ENCODE peak calls at places on chromosomes 4 and X, in eight cellular contexts. B is choroid plexus epithelial cell, W is HL-60, S is GM12865, K is upper lobe of right lung, U is suprapubic skin, N is cardiac muscle cell, F is ovary. M is an unnamed sample.

GRCh38 chr4:184357783-184358182 is 116.6 kb downstream of the IRF2 start:
- DNase-seq in B (no peak), W (peak; percentile 34), S (no peak), K (no peak), U (no peak), N (no peak), F (no peak), M (no peak)

GRCh38 chr4:99763635-99764101 is 53.0 kb upstream of the DAPP1 start:
- DNase-seq in B (peak; percentile 67), W (no peak), S (no peak), K (no peak), U (no peak), N (no peak), F (no peak), M (peak; percentile 95)

GRCh38 chrX:8868070-8868795 is 67.0 kb upstream of the FAM9A start:
- DNase-seq in B (peak; percentile 82), W (no peak), S (no peak), K (no peak), U (no peak), N (no peak), F (no peak), M (peak; percentile 52)

GRCh38 chr4:176489001-176489400 is 169.2 kb downstream of the SPCS3 start:
- DNase-seq in B (no peak), W (no peak), S (no peak), K (no peak), U (no peak), N (no peak), F (no peak), M (no peak)

GRCh38 chrX:72201836-72202536 is 20.4 kb downstream of the PIN4 start:
- DNase-seq in B (peak; percentile 80), W (no peak), S (no peak), K (no peak), U (no peak), N (no peak), F (no peak), M (peak; percentile 83)

GRCh38 chr4:107133965-107134364 is 97.9 kb upstream of the DKK2 start:
- DNase-seq in B (no peak), W (no peak), S (no peak), K (no peak), U (no peak), N (no peak), F (no peak), M (no peak)

GRCh38 chrX:74536142-74537010 is 78.0 kb downstream of the RLIM start:
- DNase-seq in B (peak; percentile 86), W (no peak), S (peak; percentile 54), K (peak; percentile 84), U (peak; percentile 84), N (peak; percentile 56), F (peak; percentile 90), M (peak; percentile 89)

GRCh38 chr4:26015133-26015651 is 101.2 kb downstream of the SMIM20 start:
- DNase-seq in B (peak; percentile 88), W (no peak), S (no peak), K (no peak), U (no peak), N (no peak), F (no peak), M (peak; percentile 98)

GRCh38 chr4:170110290-170110672 is 20.5 kb upstream of the AADAT start:
- DNase-seq in B (no peak), W (no peak), S (no peak), K (no peak), U (no peak), N (no peak), F (no peak), M (no peak)

GRCh38 chr4:110475881-110476818 is at the start of gene ENPEP:
- DNase-seq in B (peak; percentile 58), W (no peak), S (no peak), K (no peak), U (no peak), N (peak; percentile 29), F (no peak), M (peak; percentile 35)

GRCh38 chr4:140799686-140800225 is 43.6 kb upstream of the TBC1D9 start:
- DNase-seq in B (no peak), W (no peak), S (no peak), K (no peak), U (no peak), N (no peak), F (no peak), M (no peak)

DNA sequence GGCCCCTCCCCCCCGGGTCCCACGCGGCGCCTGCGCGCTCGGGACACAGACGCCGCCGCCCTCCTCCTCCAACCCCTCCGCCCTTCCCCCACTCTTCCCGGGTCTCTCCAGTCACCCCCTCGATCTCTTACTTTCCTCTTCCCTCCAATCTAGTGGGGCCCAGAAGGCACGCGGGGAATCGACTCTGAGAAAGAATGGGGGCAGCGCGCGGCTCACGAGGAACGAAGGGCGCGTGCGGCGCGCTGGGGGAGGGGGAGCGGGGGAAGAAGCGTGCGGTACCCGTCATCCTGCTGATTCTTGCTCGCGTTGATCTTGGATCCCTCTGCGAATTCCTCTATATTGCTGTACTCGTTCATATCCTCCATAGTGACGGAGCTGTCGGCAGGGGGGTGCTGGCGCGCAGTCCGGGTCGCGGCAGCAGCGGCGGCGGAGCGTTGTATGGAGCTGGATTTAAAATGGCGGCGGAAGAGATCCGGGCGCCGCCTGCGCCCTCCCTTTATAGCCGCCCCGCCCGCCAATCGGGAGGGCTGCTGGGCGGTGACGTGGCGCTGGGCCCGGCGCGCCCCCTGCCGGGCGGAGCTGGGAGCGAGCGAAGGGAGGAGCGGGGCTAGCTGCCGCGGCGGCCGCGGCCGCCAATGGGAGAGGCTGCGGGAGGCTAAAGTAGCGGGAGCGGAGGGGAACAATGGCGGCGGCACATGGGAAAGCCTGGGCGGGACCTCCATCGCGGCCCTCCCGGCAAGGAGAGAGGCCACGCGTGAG is 1.1 kb downstream of the HNRNPDL start:
- DNase-seq in B (peak; percentile 92), W (peak; percentile 89), S (peak; percentile 96), K (peak; percentile 97), U (peak; percentile 93), N (peak; percentile 93), F (peak; percentile 97), M (peak; percentile 93)
- TF ChIP-seq CTCF in B (peak; percentile 57), W (peak; percentile 62), S (peak; percentile 88), K (peak; percentile 92), U (peak; percentile 90), N (peak; percentile 78), F (peak; percentile 98), M (peak; percentile 69)

GRCh38 chrX:121308276-121308805 is 260.9 kb downstream of the GLUD2 start:
- DNase-seq in B (peak; percentile 81), W (peak; percentile 13), S (peak; percentile 64), K (no peak), U (no peak), N (peak; percentile 24), F (no peak), M (peak; percentile 76)
- H3K4me3 ChIP-seq in B (no peak overlapping the region), W (no peak overlapping the region), S (no peak overlapping the region), K (no peak overlapping the region), U (no peak overlapping the region), N (no peak overlapping the region), F (no peak overlapping the region), M (no peak overlapping the region)

GRCh38 chr4:186128842-186129241 is 24.3 kb downstream of the FAM149A start:
- DNase-seq in B (no peak), W (no peak), S (no peak), K (no peak), U (no peak), N (no peak), F (no peak), M (no peak)

GRCh38 chr4:186134254-186134653 is 29.8 kb downstream of the FAM149A start:
- DNase-seq in B (no peak), W (no peak), S (peak; percentile 89), K (no peak), U (no peak), N (no peak), F (no peak), M (no peak)

GRCh38 chr4:186137193-186137792 is 32.8 kb downstream of the FAM149A start:
- DNase-seq in B (peak; percentile 60), W (no peak), S (peak; percentile 29), K (no peak), U (no peak), N (peak; percentile 33), F (no peak), M (peak; percentile 39)

GRCh38 chr4:186131935-186132334 is 27.4 kb downstream of the FAM149A start:
- DNase-seq in B (no peak), W (no peak), S (no peak), K (no peak), U (no peak), N (no peak), F (no peak), M (no peak)

GRCh38 chr4:186132577-186133277 is 28.2 kb downstream of the FAM149A start:
- DNase-seq in B (peak; percentile 73), W (no peak), S (no peak), K (no peak), U (no peak), N (peak; percentile 76), F (no peak), M (peak; percentile 51)
- TF ChIP-seq CTCF in B (peak; percentile 45), W (no peak), S (no peak), K (no peak), U (no peak), N (peak; percentile 46), F (no peak), M (peak; percentile 34)

DNA sequence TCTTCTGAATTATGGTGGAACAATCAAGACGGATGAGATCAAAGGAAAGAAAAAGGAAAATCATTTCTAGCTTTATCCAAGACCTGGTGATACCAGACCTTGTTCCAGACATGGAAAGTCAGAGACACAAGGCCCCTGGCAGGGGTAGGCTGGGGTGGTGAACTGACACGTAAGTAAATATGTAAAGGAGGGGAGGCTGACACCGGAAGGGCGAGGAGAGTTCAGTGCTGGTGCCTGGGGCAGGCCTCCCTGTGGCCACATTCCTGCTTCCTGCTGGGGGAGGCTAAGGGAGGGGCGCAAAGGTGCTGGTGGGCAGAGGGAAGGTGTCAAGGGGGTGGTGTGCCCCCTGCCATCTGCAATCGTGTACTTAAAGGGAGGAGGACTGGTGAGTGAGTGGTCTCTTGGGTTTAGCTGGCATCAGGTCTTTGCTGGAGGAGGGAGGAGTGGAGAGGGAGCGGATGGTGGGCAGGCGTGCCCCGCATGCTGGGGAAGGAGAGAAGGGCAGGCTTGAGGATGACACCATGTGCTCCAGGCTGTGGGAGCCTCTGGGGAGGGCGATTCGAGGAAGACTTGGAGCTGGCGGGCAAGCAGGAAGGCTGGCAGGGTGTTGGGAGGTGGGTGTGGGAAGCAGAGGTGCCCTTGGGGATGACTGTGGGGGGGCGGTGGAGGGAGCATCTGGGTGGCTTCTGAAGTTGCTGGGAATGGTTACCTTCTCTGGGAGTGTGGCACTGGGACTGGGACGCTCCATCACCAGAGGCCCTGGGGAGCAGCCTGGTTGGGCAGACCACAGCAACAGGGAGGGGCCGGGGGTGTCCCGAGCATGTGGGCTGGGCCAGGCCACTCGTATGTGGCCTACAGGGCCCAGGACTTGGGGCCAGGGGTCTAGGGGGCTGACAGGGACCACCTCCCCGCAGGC is 30.6 kb upstream of the AFAP1 start:
- DNase-seq in B (peak; percentile 82), W (no peak), S (peak; percentile 68), K (no peak), U (no peak), N (no peak), F (peak; percentile 64), M (no peak)
- H3K4me3 ChIP-seq in B (peak overlapping the region; percentile 8), W (no peak overlapping the region), S (peak overlapping the region; percentile 57), K (peak overlapping the region; percentile 28), U (no peak overlapping the region), N (no peak overlapping the region), F (no peak overlapping the region), M (peak overlapping the region; percentile 3)